ENCODE peak calls at places on chromosome 17, in five cellular contexts. One of them, this sample, is unnamed.

GRCh38 chr17:50589112-50589712 is 28.7 kb downstream of the CACNA1G start:
- DNase-seq in glutamatergic neuron: no peak
- DNase-seq in pancreas: no peak
- DNase-seq in MCF 10A: no peak
- DNase-seq in astrocyte of the spinal cord: peak; percentile 24
- DNase-seq in this sample: no peak

GRCh38 chr17:63966646-63967265 is 6.0 kb downstream of the SCN4A start:
- DNase-seq in glutamatergic neuron: no peak
- DNase-seq in MCF 10A: no peak
- DNase-seq in astrocyte of the spinal cord: no peak
- DNase-seq in pancreas: no peak
- DNase-seq in this sample: no peak

GRCh38 chr17:20852541-20853370 is 190.1 kb downstream of the USP22 start:
- DNase-seq in pancreas: no peak
- DNase-seq in glutamatergic neuron: peak; percentile 57
- DNase-seq in astrocyte of the spinal cord: peak; percentile 10
- DNase-seq in MCF 10A: peak; percentile 12
- DNase-seq in this sample: peak; percentile 33

GRCh38 chr17:59767176-59767575 is 59.7 kb downstream of the VMP1 start:
- DNase-seq in pancreas: no peak
- DNase-seq in MCF 10A: no peak
- DNase-seq in glutamatergic neuron: no peak
- DNase-seq in astrocyte of the spinal cord: no peak
- DNase-seq in this sample: no peak

GRCh38 chr17:50208611-50209061 is 7.2 kb upstream of the COL1A1 start:
- DNase-seq in astrocyte of the spinal cord: no peak
- DNase-seq in pancreas: no peak
- DNase-seq in MCF 10A: no peak
- DNase-seq in glutamatergic neuron: no peak
- DNase-seq in this sample: no peak

GRCh38 chr17:39538875-39539274 is 68.8 kb downstream of the NEUROD2 start:
- DNase-seq in MCF 10A: no peak
- DNase-seq in pancreas: no peak
- DNase-seq in astrocyte of the spinal cord: no peak
- DNase-seq in glutamatergic neuron: no peak
- DNase-seq in this sample: no peak

GRCh38 chr17:9016941-9017552 is 4.3 kb upstream of the NTN1 start:
- DNase-seq in pancreas: peak; percentile 62
- DNase-seq in glutamatergic neuron: no peak
- DNase-seq in MCF 10A: no peak
- DNase-seq in astrocyte of the spinal cord: no peak
- DNase-seq in this sample: no peak

GRCh38 chr17:57567278-57567677 is 177.8 kb downstream of the CCDC182 start:
- DNase-seq in MCF 10A: no peak
- DNase-seq in glutamatergic neuron: no peak
- DNase-seq in pancreas: no peak
- DNase-seq in astrocyte of the spinal cord: no peak
- DNase-seq in this sample: peak; percentile 74

GRCh38 chr17:8041249-8041928 is 2.5 kb downstream of the ALOX15B start:
- DNase-seq in MCF 10A: peak; percentile 91
- DNase-seq in astrocyte of the spinal cord: peak; percentile 77
- DNase-seq in glutamatergic neuron: no peak
- DNase-seq in pancreas: no peak
- DNase-seq in this sample: peak; percentile 73

GRCh38 chr17:71203953-71204352 is 916.9 kb upstream of the SOX9 start:
- DNase-seq in glutamatergic neuron: no peak
- DNase-seq in pancreas: no peak
- DNase-seq in astrocyte of the spinal cord: no peak
- DNase-seq in MCF 10A: peak; percentile 27
- DNase-seq in this sample: no peak

GRCh38 chr17:34368455-34369195 is 5.6 kb upstream of the CCL1 start:
- DNase-seq in astrocyte of the spinal cord: no peak
- DNase-seq in MCF 10A: no peak
- DNase-seq in pancreas: no peak
- DNase-seq in glutamatergic neuron: no peak
- DNase-seq in this sample: no peak

GRCh38 chr17:34370997-34371395 is 8.0 kb upstream of the CCL1 start:
- DNase-seq in astrocyte of the spinal cord: no peak
- DNase-seq in pancreas: no peak
- DNase-seq in MCF 10A: peak; percentile 0
- DNase-seq in glutamatergic neuron: no peak
- DNase-seq in this sample: no peak

GRCh38 chr17:34369196-34369500 is 6.1 kb upstream of the CCL1 start:
- DNase-seq in pancreas: no peak
- DNase-seq in astrocyte of the spinal cord: no peak
- DNase-seq in glutamatergic neuron: no peak
- DNase-seq in MCF 10A: no peak
- DNase-seq in this sample: no peak

GRCh38 chr17:34370376-34370996 is 7.5 kb upstream of the CCL1 start:
- DNase-seq in astrocyte of the spinal cord: no peak
- DNase-seq in glutamatergic neuron: no peak
- DNase-seq in MCF 10A: no peak
- DNase-seq in pancreas: no peak
- DNase-seq in this sample: no peak

GRCh38 chr17:34369571-34369970 is 6.5 kb upstream of the CCL1 start:
- DNase-seq in glutamatergic neuron: no peak
- DNase-seq in pancreas: no peak
- DNase-seq in MCF 10A: no peak
- DNase-seq in astrocyte of the spinal cord: no peak
- DNase-seq in this sample: no peak
- TF ChIP-seq CTCF in glutamatergic neuron: no peak
- TF ChIP-seq CTCF in pancreas: no peak
- TF ChIP-seq CTCF in MCF 10A: no peak
- TF ChIP-seq CTCF in astrocyte of the spinal cord: no peak
- TF ChIP-seq CTCF in this sample: no peak

DNA sequence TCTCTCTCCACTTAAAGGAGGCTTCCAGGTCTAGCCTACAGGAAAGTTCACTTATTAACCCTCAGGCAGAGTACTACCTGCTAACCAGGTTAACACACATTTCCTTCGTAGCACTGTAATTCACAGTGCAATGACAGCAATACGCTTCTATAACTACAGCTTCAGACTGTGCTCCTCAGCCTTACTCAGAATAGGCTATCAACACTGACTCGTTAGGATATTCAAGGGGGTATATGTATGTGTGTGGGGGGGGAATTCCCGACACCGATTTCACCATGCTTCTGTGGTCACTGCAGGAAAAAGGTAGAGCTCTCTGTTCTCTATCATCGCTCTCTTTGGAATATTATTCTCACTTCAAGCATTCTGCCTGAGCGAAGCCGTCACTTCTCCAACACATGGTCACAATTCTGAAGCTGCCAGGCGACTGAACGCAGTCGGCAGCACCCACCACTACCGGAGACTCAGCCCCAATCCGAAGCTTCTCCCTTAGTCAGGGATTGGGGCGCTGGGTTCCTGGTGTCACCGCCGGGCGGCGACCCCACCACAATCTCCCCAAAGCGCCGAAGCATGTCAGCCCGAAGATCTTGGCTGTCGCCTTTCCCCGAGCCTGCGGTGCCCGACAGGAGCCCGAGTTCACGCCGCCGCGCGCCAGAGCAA is 599 bp downstream of the GGA3 start:
- DNase-seq in MCF 10A: no peak
- DNase-seq in astrocyte of the spinal cord: no peak
- DNase-seq in pancreas: no peak
- DNase-seq in glutamatergic neuron: no peak
- DNase-seq in this sample: peak; percentile 13
- TF ChIP-seq CTCF in MCF 10A: no peak
- TF ChIP-seq CTCF in astrocyte of the spinal cord: peak; percentile 8
- TF ChIP-seq CTCF in pancreas: no peak
- TF ChIP-seq CTCF in glutamatergic neuron: no peak
- TF ChIP-seq CTCF in this sample: peak; percentile 30

GRCh38 chr17:72342061-72342460 is 221.2 kb downstream of the SOX9 start:
- DNase-seq in astrocyte of the spinal cord: no peak
- DNase-seq in glutamatergic neuron: no peak
- DNase-seq in pancreas: no peak
- DNase-seq in MCF 10A: no peak
- DNase-seq in this sample: no peak
- TF ChIP-seq CTCF in astrocyte of the spinal cord: no peak
- TF ChIP-seq CTCF in glutamatergic neuron: no peak
- TF ChIP-seq CTCF in pancreas: no peak
- TF ChIP-seq CTCF in MCF 10A: no peak
- TF ChIP-seq CTCF in this sample: no peak

DNA sequence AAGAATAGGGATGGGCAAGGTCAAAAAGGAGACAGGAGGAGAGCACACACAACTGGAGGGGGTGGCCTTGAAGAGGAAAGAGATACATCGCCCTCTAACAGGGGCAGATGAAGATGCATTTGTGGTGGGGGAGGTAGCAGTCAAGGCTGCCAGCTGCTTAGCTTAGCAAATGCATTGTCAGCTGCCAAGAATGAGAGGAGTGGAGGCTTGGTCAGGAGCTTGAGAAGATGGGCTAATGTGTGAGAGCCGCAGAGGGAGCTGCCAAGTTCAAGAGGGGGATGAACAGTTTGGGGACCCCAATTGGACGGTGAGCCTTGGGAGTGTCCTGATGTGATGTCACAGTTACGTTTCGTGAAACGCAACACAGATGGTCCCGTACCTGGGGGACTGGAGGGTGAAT is 28.9 kb upstream of the GNA13 start:
- DNase-seq in pancreas: no peak
- DNase-seq in MCF 10A: no peak
- DNase-seq in glutamatergic neuron: no peak
- DNase-seq in astrocyte of the spinal cord: no peak
- DNase-seq in this sample: no peak
- TF ChIP-seq CTCF in pancreas: no peak
- TF ChIP-seq CTCF in MCF 10A: no peak
- TF ChIP-seq CTCF in glutamatergic neuron: no peak
- TF ChIP-seq CTCF in astrocyte of the spinal cord: no peak
- TF ChIP-seq CTCF in this sample: no peak

DNA sequence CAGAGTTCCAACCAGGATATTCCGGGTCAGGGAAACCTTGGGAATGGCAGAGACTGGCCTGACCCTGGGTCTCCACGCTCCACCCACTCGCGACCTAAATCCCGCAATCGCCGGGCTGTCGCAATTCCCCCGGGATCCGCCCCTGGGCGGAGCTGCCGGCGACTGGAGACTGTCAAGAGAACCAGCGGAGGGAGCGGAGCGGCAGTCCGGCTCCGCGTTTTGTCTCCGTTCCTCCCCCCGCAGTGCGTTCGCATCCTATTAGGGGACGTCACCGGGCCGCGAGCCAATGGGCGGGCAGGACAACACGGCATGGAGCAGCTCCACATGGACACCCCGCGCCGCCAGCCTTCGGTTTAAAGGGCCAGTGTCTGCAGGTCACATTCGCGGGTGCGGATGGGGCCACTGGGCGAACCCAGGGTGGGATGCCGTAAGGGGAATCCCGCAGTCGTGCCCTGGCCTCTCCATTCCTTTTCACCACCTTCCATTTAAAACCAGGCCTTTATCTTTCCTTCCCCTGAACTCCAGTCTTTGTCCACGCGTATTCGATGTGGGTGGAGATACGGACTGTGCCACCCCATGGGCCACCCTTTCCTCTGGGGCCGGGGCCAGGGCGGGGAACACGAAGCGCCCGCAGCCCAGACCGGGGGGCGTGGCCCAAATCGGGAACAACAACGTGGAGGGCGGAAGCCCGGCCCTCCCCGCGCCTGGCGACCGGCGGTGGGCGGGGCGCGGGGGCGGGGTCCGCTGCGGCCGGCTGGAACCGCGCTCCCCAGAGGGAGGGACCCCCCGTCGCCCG is 764 bp upstream of the MNT start:
- DNase-seq in MCF 10A: peak; percentile 99
- DNase-seq in glutamatergic neuron: peak; percentile 100
- DNase-seq in pancreas: peak; percentile 100
- DNase-seq in astrocyte of the spinal cord: peak; percentile 100
- DNase-seq in this sample: peak; percentile 93
- TF ChIP-seq CTCF in MCF 10A: no peak
- TF ChIP-seq CTCF in glutamatergic neuron: no peak
- TF ChIP-seq CTCF in pancreas: no peak
- TF ChIP-seq CTCF in astrocyte of the spinal cord: no peak
- TF ChIP-seq CTCF in this sample: no peak

GRCh38 chr17:76102944-76103273 is 678 bp downstream of the EXOC7 start:
- DNase-seq in glutamatergic neuron: no peak
- DNase-seq in MCF 10A: no peak
- DNase-seq in astrocyte of the spinal cord: no peak
- DNase-seq in pancreas: no peak
- DNase-seq in this sample: no peak

GRCh38 chr17:76104896-76105231 is 1.3 kb upstream of the EXOC7 start:
- DNase-seq in MCF 10A: no peak
- DNase-seq in pancreas: no peak
- DNase-seq in glutamatergic neuron: no peak
- DNase-seq in astrocyte of the spinal cord: no peak
- DNase-seq in this sample: no peak

GRCh38 chr17:76107507-76107906 is 3.9 kb upstream of the EXOC7 start:
- DNase-seq in pancreas: no peak
- DNase-seq in glutamatergic neuron: no peak
- DNase-seq in astrocyte of the spinal cord: no peak
- DNase-seq in MCF 10A: peak; percentile 34
- DNase-seq in this sample: peak; percentile 38

GRCh38 chr17:76104140-76104895 is 731 bp upstream of the EXOC7 start:
- DNase-seq in pancreas: no peak
- DNase-seq in glutamatergic neuron: no peak
- DNase-seq in MCF 10A: no peak
- DNase-seq in astrocyte of the spinal cord: no peak
- DNase-seq in this sample: no peak

DNA sequence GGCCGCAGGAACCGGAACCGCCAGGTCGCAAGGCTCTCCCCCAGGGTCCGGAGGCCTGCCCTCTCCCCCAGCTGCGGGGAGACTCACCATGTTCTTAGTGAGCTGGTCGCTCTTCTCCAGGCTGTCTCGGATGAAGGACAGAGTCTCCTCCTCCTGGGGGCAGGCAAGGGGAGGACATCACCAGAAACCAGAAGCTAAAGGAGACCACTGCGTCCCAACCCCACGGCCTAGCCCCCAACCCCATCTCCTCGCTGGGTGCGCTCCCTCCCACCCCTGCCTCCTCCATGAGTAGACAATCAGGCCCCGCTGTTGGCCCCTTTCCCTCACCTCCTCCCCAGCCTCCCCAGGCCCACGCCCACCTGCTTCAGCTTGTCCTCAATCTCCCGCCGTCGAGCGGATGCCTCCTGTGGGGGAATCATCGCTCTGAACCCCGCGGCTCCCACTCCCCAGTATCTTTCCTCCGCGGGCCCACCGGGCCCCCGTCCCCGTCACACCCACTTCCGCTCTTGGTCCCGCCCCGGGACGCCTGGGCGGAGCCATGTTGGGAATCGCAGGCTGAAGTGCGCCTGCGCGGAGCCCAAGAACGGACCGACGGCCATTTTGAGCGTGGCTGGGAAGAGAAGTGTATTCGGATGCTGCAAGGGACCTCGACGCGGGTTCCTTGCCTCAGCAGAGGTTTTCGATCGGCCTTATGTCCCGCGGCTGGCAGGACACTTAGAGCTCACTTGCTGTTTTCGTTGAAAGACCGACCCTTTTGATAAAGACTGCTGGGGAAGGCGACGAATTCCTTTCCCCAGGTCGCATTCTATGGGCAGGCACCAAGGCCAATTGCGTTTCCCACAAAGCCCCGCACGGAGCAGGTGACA is at the start of gene EXOC7:
- DNase-seq in MCF 10A: peak; percentile 93
- DNase-seq in pancreas: peak; percentile 88
- DNase-seq in glutamatergic neuron: peak; percentile 94
- DNase-seq in astrocyte of the spinal cord: peak; percentile 92
- DNase-seq in this sample: peak; percentile 100
- TF ChIP-seq CTCF in MCF 10A: peak; percentile 13
- TF ChIP-seq CTCF in pancreas: no peak
- TF ChIP-seq CTCF in glutamatergic neuron: no peak
- TF ChIP-seq CTCF in astrocyte of the spinal cord: no peak
- TF ChIP-seq CTCF in this sample: peak; percentile 13

This sample was measured in SK-N-SH.